ENCODE peak calls at places on chromosomes 4 and X, in ten cellular contexts. One of them, this sample, is unnamed.

GRCh38 chrX:40612511-40612910 is 10.7 kb upstream of the MPC1L start:
- DNase-seq in kidney glomerular epithelial cell: no peak
- DNase-seq in GM23338: no peak
- DNase-seq in SK-N-SH: no peak
- DNase-seq in NCI-H524 treated with DMSO at 0.1 percent for 48 hours: no peak
- DNase-seq in skeletal muscle cell: no peak
- DNase-seq in colonic mucosa: no peak
- DNase-seq in A172: no peak
- DNase-seq in B cell: no peak
- DNase-seq in spleen: no peak
- DNase-seq in this sample: no peak

GRCh38 chr4:94208268-94208667 is 603 bp downstream of the SMARCAD1 start:
- DNase-seq in B cell: no peak
- DNase-seq in NCI-H524 treated with DMSO at 0.1 percent for 48 hours: no peak
- DNase-seq in skeletal muscle cell: no peak
- DNase-seq in kidney glomerular epithelial cell: no peak
- DNase-seq in GM23338: no peak
- DNase-seq in colonic mucosa: no peak
- DNase-seq in spleen: no peak
- DNase-seq in SK-N-SH: peak
- DNase-seq in A172: no peak
- DNase-seq in this sample: peak

GRCh38 chr4:123640271-123640670 is 243.7 kb downstream of the SPRY1 start:
- DNase-seq in skeletal muscle cell: no peak
- DNase-seq in SK-N-SH: no peak
- DNase-seq in NCI-H524 treated with DMSO at 0.1 percent for 48 hours: no peak
- DNase-seq in GM23338: no peak
- DNase-seq in A172: no peak
- DNase-seq in spleen: no peak
- DNase-seq in kidney glomerular epithelial cell: peak
- DNase-seq in B cell: no peak
- DNase-seq in colonic mucosa: no peak
- DNase-seq in this sample: no peak

GRCh38 chr4:166839615-166840251 is 394.6 kb downstream of the SPOCK3 start:
- DNase-seq in B cell: no peak
- DNase-seq in skeletal muscle cell: no peak
- DNase-seq in SK-N-SH: no peak
- DNase-seq in colonic mucosa: no peak
- DNase-seq in spleen: no peak
- DNase-seq in NCI-H524 treated with DMSO at 0.1 percent for 48 hours: no peak
- DNase-seq in A172: no peak
- DNase-seq in kidney glomerular epithelial cell: no peak
- DNase-seq in GM23338: no peak
- DNase-seq in this sample: no peak

GRCh38 chr4:3382251-3382650 is 59.5 kb upstream of the HGFAC start:
- DNase-seq in kidney glomerular epithelial cell: no peak
- DNase-seq in skeletal muscle cell: no peak
- DNase-seq in NCI-H524 treated with DMSO at 0.1 percent for 48 hours: no peak
- DNase-seq in spleen: no peak
- DNase-seq in colonic mucosa: no peak
- DNase-seq in SK-N-SH: no peak
- DNase-seq in GM23338: no peak
- DNase-seq in A172: no peak
- DNase-seq in B cell: no peak
- DNase-seq in this sample: no peak

GRCh38 chr4:102825261-102826071 is 1.9 kb downstream of the UBE2D3 start:
- DNase-seq in GM23338: peak
- DNase-seq in spleen: no peak
- DNase-seq in kidney glomerular epithelial cell: peak
- DNase-seq in SK-N-SH: peak
- DNase-seq in colonic mucosa: peak
- DNase-seq in skeletal muscle cell: peak
- DNase-seq in B cell: no peak
- DNase-seq in NCI-H524 treated with DMSO at 0.1 percent for 48 hours: no peak
- DNase-seq in A172: peak
- DNase-seq in this sample: peak

GRCh38 chrX:86946569-86946968 is 571.0 kb upstream of the KLHL4 start:
- DNase-seq in kidney glomerular epithelial cell: peak
- DNase-seq in SK-N-SH: peak
- DNase-seq in skeletal muscle cell: no peak
- DNase-seq in NCI-H524 treated with DMSO at 0.1 percent for 48 hours: no peak
- DNase-seq in B cell: no peak
- DNase-seq in spleen: no peak
- DNase-seq in colonic mucosa: no peak
- DNase-seq in A172: peak
- DNase-seq in GM23338: peak
- DNase-seq in this sample: peak

GRCh38 chrX:119667111-119667928 is 25.6 kb downstream of the SEPTIN6 start:
- DNase-seq in spleen: peak
- DNase-seq in A172: no peak
- DNase-seq in GM23338: no peak
- DNase-seq in SK-N-SH: peak
- DNase-seq in colonic mucosa: no peak
- DNase-seq in skeletal muscle cell: peak
- DNase-seq in B cell: no peak
- DNase-seq in NCI-H524 treated with DMSO at 0.1 percent for 48 hours: no peak
- DNase-seq in kidney glomerular epithelial cell: no peak
- DNase-seq in this sample: no peak

GRCh38 chr4:101304916-101305315 is 42.4 kb downstream of the PPP3CA start:
- DNase-seq in B cell: no peak
- DNase-seq in NCI-H524 treated with DMSO at 0.1 percent for 48 hours: no peak
- DNase-seq in spleen: no peak
- DNase-seq in A172: peak
- DNase-seq in GM23338: peak
- DNase-seq in skeletal muscle cell: no peak
- DNase-seq in colonic mucosa: no peak
- DNase-seq in SK-N-SH: peak
- DNase-seq in kidney glomerular epithelial cell: no peak
- DNase-seq in this sample: no peak